ENCODE peak calls at places on chromosomes 5 and 9, in ten cellular contexts. One of them, this sample, is unnamed.

GRCh38 chr5:102554728-102555127 is 55.9 kb upstream of the SLCO6A1 start:
- DNase-seq in suprapubic skin: no peak
- DNase-seq in upper lobe of left lung: no peak
- DNase-seq in K562: peak; percentile 2
- DNase-seq in HepG2: peak; percentile 12
- DNase-seq in transverse colon: no peak
- DNase-seq in stomach: no peak
- DNase-seq in A549: no peak
- DNase-seq in tibial nerve: no peak
- DNase-seq in esophagus muscularis mucosa: no peak
- DNase-seq in this sample: no peak

GRCh38 chr5:58412081-58412480 is 47.8 kb downstream of the PLK2 start:
- DNase-seq in suprapubic skin: no peak
- DNase-seq in A549: no peak
- DNase-seq in upper lobe of left lung: no peak
- DNase-seq in esophagus muscularis mucosa: no peak
- DNase-seq in K562: no peak
- DNase-seq in HepG2: no peak
- DNase-seq in tibial nerve: no peak
- DNase-seq in transverse colon: no peak
- DNase-seq in stomach: no peak
- DNase-seq in this sample: no peak

GRCh38 chr9:92974161-92974661 is 26.9 kb downstream of the FGD3 start:
- DNase-seq in K562: no peak
- DNase-seq in stomach: no peak
- DNase-seq in upper lobe of left lung: no peak
- DNase-seq in esophagus muscularis mucosa: peak; percentile 42
- DNase-seq in A549: no peak
- DNase-seq in transverse colon: no peak
- DNase-seq in HepG2: peak; percentile 32
- DNase-seq in tibial nerve: no peak
- DNase-seq in suprapubic skin: no peak
- DNase-seq in this sample: no peak

GRCh38 chr5:112734597-112734996 is 3.1 kb upstream of the APC start:
- DNase-seq in HepG2: no peak
- DNase-seq in transverse colon: no peak
- DNase-seq in upper lobe of left lung: no peak
- DNase-seq in esophagus muscularis mucosa: no peak
- DNase-seq in suprapubic skin: no peak
- DNase-seq in K562: peak; percentile 56
- DNase-seq in A549: no peak
- DNase-seq in tibial nerve: no peak
- DNase-seq in stomach: no peak
- DNase-seq in this sample: no peak

GRCh38 chr5:54360089-54360488 is 49.7 kb upstream of the ARL15 start:
- DNase-seq in HepG2: no peak
- DNase-seq in esophagus muscularis mucosa: no peak
- DNase-seq in suprapubic skin: no peak
- DNase-seq in tibial nerve: no peak
- DNase-seq in upper lobe of left lung: no peak
- DNase-seq in K562: peak; percentile 15
- DNase-seq in A549: peak; percentile 21
- DNase-seq in stomach: no peak
- DNase-seq in transverse colon: no peak
- DNase-seq in this sample: no peak

GRCh38 chr9:115883467-115884329 is 269.9 kb upstream of the PAPPA start:
- DNase-seq in A549: peak; percentile 60
- DNase-seq in K562: peak; percentile 5
- DNase-seq in esophagus muscularis mucosa: no peak
- DNase-seq in upper lobe of left lung: peak; percentile 39
- DNase-seq in suprapubic skin: no peak
- DNase-seq in stomach: peak; percentile 39
- DNase-seq in tibial nerve: no peak
- DNase-seq in HepG2: peak; percentile 55
- DNase-seq in transverse colon: no peak
- DNase-seq in this sample: no peak

GRCh38 chr5:5145651-5146529 is 5.8 kb downstream of the ADAMTS16 start:
- DNase-seq in esophagus muscularis mucosa: no peak
- DNase-seq in transverse colon: no peak
- DNase-seq in stomach: no peak
- DNase-seq in suprapubic skin: no peak
- DNase-seq in HepG2: no peak
- DNase-seq in upper lobe of left lung: no peak
- DNase-seq in A549: no peak
- DNase-seq in K562: no peak
- DNase-seq in tibial nerve: no peak
- DNase-seq in this sample: no peak

GRCh38 chr5:146338774-146339714 is at the start of gene POU4F3:
- DNase-seq in suprapubic skin: no peak
- DNase-seq in transverse colon: no peak
- DNase-seq in upper lobe of left lung: no peak
- DNase-seq in esophagus muscularis mucosa: no peak
- DNase-seq in tibial nerve: no peak
- DNase-seq in A549: no peak
- DNase-seq in K562: no peak
- DNase-seq in HepG2: no peak
- DNase-seq in stomach: no peak
- DNase-seq in this sample: no peak

GRCh38 chr5:116370149-116370548 is 204.5 kb downstream of the SEMA6A start:
- DNase-seq in tibial nerve: no peak
- DNase-seq in upper lobe of left lung: no peak
- DNase-seq in suprapubic skin: no peak
- DNase-seq in stomach: no peak
- DNase-seq in HepG2: no peak
- DNase-seq in A549: no peak
- DNase-seq in esophagus muscularis mucosa: no peak
- DNase-seq in K562: no peak
- DNase-seq in transverse colon: no peak
- DNase-seq in this sample: no peak

GRCh38 chr5:135501965-135502364 is 33.8 kb downstream of the NEUROG1 start:
- DNase-seq in upper lobe of left lung: no peak
- DNase-seq in tibial nerve: no peak
- DNase-seq in stomach: no peak
- DNase-seq in HepG2: no peak
- DNase-seq in A549: no peak
- DNase-seq in K562: no peak
- DNase-seq in transverse colon: no peak
- DNase-seq in suprapubic skin: no peak
- DNase-seq in esophagus muscularis mucosa: no peak
- DNase-seq in this sample: no peak

GRCh38 chr5:173542964-173543363 is 73.5 kb downstream of the BOD1 start:
- DNase-seq in suprapubic skin: no peak
- DNase-seq in tibial nerve: no peak
- DNase-seq in HepG2: no peak
- DNase-seq in esophagus muscularis mucosa: no peak
- DNase-seq in transverse colon: no peak
- DNase-seq in upper lobe of left lung: no peak
- DNase-seq in K562: no peak
- DNase-seq in stomach: no peak
- DNase-seq in A549: no peak
- DNase-seq in this sample: no peak
- H3K4me1 ChIP-seq in suprapubic skin: no peaks in the 10 kb centered on the region
- H3K4me1 ChIP-seq in tibial nerve: no peaks in the 10 kb centered on the region
- H3K4me1 ChIP-seq in HepG2: no peaks in the 10 kb centered on the region
- H3K4me1 ChIP-seq in esophagus muscularis mucosa: no peaks in the 10 kb centered on the region
- H3K4me1 ChIP-seq in transverse colon: no peaks in the 10 kb centered on the region
- H3K4me1 ChIP-seq in upper lobe of left lung: no peaks in the 10 kb centered on the region
- H3K4me1 ChIP-seq in K562: no peaks in the 10 kb centered on the region
- H3K4me1 ChIP-seq in stomach: no peaks in the 10 kb centered on the region
- H3K4me1 ChIP-seq in A549: no peaks in the 10 kb centered on the region
- H3K4me1 ChIP-seq in this sample: no peaks in the 10 kb centered on the region

DNA sequence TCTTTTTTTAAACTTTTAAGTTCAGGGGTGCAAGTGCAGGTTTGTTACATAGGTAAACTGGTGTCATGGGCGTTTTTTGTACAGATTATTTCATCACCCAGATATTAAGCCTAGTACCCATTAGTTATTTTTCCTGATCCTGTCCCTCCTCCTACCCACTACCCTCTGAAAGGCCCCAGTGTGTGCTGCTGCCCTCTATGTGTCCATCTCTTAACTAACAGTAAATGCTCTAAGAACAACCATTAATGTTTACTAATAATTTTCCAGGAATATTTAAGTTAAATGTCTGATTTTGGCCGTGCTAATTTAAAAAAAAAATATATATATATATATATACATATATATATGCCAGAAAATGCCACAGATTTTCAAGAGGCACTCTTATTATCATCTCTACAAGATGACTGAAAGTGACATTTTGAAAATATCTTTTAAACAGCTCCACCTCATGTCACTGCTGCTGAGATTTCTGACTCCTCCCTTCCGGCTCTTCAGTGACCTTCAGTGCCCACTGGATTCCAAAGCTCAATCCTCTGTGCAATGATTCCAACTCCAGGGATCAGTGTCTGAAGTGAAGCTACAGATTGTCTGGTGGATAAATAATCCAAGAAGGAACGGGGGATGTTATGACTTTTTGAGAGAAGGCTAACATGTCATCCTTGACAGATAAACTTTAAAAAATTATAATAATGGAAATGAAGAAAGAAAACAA is 46.7 kb upstream of the HNRNPA0 start:
- DNase-seq in tibial nerve: no peak
- DNase-seq in K562: no peak
- DNase-seq in esophagus muscularis mucosa: no peak
- DNase-seq in transverse colon: peak; percentile 40
- DNase-seq in HepG2: peak; percentile 8
- DNase-seq in upper lobe of left lung: no peak
- DNase-seq in stomach: no peak
- DNase-seq in suprapubic skin: no peak
- DNase-seq in A549: no peak
- DNase-seq in this sample: no peak
- TF ChIP-seq EP300 in tibial nerve: no peak
- TF ChIP-seq EP300 in K562: no peak
- TF ChIP-seq EP300 in esophagus muscularis mucosa: no peak
- TF ChIP-seq EP300 in transverse colon: no peak
- TF ChIP-seq EP300 in HepG2: no peak
- TF ChIP-seq EP300 in upper lobe of left lung: no peak
- TF ChIP-seq EP300 in stomach: no peak
- TF ChIP-seq EP300 in suprapubic skin: no peak
- TF ChIP-seq EP300 in A549: no peak
- TF ChIP-seq EP300 in this sample: no peak

GRCh38 chr9:124341455-124342170 is 73.6 kb downstream of the PSMB7 start:
- DNase-seq in tibial nerve: no peak
- DNase-seq in K562: no peak
- DNase-seq in upper lobe of left lung: no peak
- DNase-seq in stomach: no peak
- DNase-seq in HepG2: no peak
- DNase-seq in transverse colon: no peak
- DNase-seq in esophagus muscularis mucosa: no peak
- DNase-seq in A549: no peak
- DNase-seq in suprapubic skin: no peak
- DNase-seq in this sample: no peak

GRCh38 chr9:124342402-124342945 is 72.8 kb downstream of the PSMB7 start:
- DNase-seq in esophagus muscularis mucosa: no peak
- DNase-seq in HepG2: no peak
- DNase-seq in tibial nerve: no peak
- DNase-seq in transverse colon: no peak
- DNase-seq in stomach: no peak
- DNase-seq in upper lobe of left lung: no peak
- DNase-seq in A549: no peak
- DNase-seq in suprapubic skin: no peak
- DNase-seq in K562: no peak
- DNase-seq in this sample: no peak

GRCh38 chr9:124344291-124345050 is 70.8 kb downstream of the PSMB7 start:
- DNase-seq in transverse colon: no peak
- DNase-seq in esophagus muscularis mucosa: no peak
- DNase-seq in upper lobe of left lung: no peak
- DNase-seq in A549: no peak
- DNase-seq in stomach: no peak
- DNase-seq in HepG2: no peak
- DNase-seq in tibial nerve: no peak
- DNase-seq in K562: no peak
- DNase-seq in suprapubic skin: no peak
- DNase-seq in this sample: no peak

GRCh38 chr9:124343533-124344290 is 71.5 kb downstream of the PSMB7 start:
- DNase-seq in tibial nerve: no peak
- DNase-seq in upper lobe of left lung: no peak
- DNase-seq in HepG2: no peak
- DNase-seq in A549: no peak
- DNase-seq in K562: no peak
- DNase-seq in suprapubic skin: no peak
- DNase-seq in esophagus muscularis mucosa: no peak
- DNase-seq in transverse colon: no peak
- DNase-seq in stomach: no peak
- DNase-seq in this sample: no peak

DNA sequence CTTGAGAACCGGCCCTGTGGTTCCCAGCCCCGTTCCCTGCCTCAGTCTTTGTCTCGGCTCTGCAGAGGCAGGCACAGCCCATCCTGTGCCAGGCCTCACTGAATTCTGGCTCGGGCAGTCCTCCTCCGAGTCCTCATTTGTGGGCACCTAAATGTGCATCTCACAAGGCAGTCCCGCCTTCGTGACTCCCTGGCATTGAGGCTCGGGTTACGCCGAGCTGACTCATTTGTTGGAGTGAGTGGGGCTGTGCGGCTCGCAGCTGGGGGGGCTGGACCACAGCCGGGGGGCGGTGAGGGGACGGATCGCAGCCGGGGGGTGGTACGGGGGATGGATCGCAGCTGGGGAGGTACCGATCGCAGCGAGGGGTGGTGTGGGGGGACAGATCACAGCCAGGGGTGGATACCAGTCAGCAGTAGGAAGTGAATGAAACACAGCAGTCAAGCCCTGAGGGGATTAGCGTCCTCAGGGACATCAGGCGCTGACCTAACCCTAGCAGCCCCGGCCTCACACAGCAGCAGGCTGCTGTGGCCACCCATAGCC is 72.2 kb downstream of the PSMB7 start:
- DNase-seq in K562: no peak
- DNase-seq in HepG2: no peak
- DNase-seq in transverse colon: peak; percentile 37
- DNase-seq in tibial nerve: peak; percentile 34
- DNase-seq in A549: peak; percentile 29
- DNase-seq in stomach: no peak
- DNase-seq in suprapubic skin: no peak
- DNase-seq in upper lobe of left lung: no peak
- DNase-seq in esophagus muscularis mucosa: peak; percentile 93
- DNase-seq in this sample: peak; percentile 89
- TF ChIP-seq POLR2A in K562: no peak
- TF ChIP-seq POLR2A in HepG2: peak; percentile 28
- TF ChIP-seq POLR2A in transverse colon: no peak
- TF ChIP-seq POLR2A in tibial nerve: no peak
- TF ChIP-seq POLR2A in A549: no peak
- TF ChIP-seq POLR2A in stomach: no peak
- TF ChIP-seq POLR2A in suprapubic skin: no peak
- TF ChIP-seq POLR2A in upper lobe of left lung: no peak
- TF ChIP-seq POLR2A in esophagus muscularis mucosa: no peak
- TF ChIP-seq POLR2A in this sample: no peak

DNA sequence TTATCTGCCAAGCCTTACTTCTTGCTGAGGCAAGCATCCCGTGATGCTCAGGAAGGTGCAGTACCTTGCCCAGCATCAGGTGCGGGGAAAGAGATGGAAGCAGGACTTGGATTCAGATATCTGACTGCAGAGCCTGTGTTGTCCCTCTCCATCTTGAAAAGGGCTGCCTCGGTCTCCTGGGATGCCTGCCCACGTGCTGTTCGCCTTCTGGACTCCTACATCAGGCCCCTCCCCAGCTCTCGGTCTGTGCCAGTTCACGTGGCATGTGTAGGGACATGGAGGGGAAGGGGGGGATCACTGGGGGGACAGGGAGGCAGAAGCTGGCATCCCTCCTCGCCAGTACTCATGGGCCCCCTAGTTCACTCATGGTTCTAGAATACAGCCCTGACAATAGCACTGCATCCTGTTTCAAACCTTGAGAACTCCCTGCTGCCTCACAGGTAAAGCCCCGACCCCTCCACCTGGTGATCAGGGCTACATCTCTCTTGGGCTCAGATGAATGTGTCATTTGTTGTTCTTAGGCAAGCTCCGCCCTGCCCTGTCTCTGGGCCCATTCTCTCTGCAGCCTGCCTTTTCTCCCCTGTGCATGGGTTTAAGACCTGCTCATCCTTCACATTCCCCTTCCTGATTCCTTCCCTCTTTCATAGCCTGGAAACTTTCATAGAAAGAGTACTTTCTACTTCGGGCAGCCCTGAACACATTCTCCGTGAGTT is 38.8 kb upstream of the SLC25A51 start:
- DNase-seq in K562: no peak
- DNase-seq in transverse colon: no peak
- DNase-seq in upper lobe of left lung: no peak
- DNase-seq in tibial nerve: no peak
- DNase-seq in suprapubic skin: no peak
- DNase-seq in A549: no peak
- DNase-seq in esophagus muscularis mucosa: no peak
- DNase-seq in stomach: no peak
- DNase-seq in HepG2: no peak
- DNase-seq in this sample: no peak
- H3K4me1 ChIP-seq in K562: peaks cover 4% of the 10 kb centered on the region
- H3K4me1 ChIP-seq in transverse colon: peaks cover 7% of the 10 kb centered on the region
- H3K4me1 ChIP-seq in upper lobe of left lung: peaks cover 18% of the 10 kb centered on the region
- H3K4me1 ChIP-seq in tibial nerve: peaks cover 26% of the 10 kb centered on the region
- H3K4me1 ChIP-seq in suprapubic skin: peaks cover 32% of the 10 kb centered on the region
- H3K4me1 ChIP-seq in A549: peaks cover 68% of the 10 kb centered on the region
- H3K4me1 ChIP-seq in esophagus muscularis mucosa: peaks cover 51% of the 10 kb centered on the region
- H3K4me1 ChIP-seq in stomach: peaks cover 61% of the 10 kb centered on the region
- H3K4me1 ChIP-seq in HepG2: peaks cover 32% of the 10 kb centered on the region
- H3K4me1 ChIP-seq in this sample: peaks cover 50% of the 10 kb centered on the region

This sample was measured in sigmoid colon.